ENCODE peak calls at places on chromosomes 4 and X, in ten cellular contexts. D is OCI-LY7; J is nucleus accumbens; I is GDM1; R is activated CD8-positive, alpha-beta T cell treated with anti-CD3 and anti-CD28 coated beads, Interleukin-2, amount 10 ng/mL, durations not matched to agents 7 days and 5 days; T is stimulated activated CD4-positive, alpha-beta T cell treated with anti-CD3 and anti-CD28 coated beads, Interleukin-2, amount 100 ng/mL, for 24 hours; L is amniotic stem cell; F is aorta; W is activated CD4-positive, alpha-beta T cell treated with anti-CD3 and anti-CD28 coated beads, Interleukin-2, amount 10 ng/mL, durations not matched to agents 7 days and 5 days; Y is NB4. U is an unnamed sample.

GRCh38 chr4:159946983-159947645 is 844.2 kb downstream of the RAPGEF2 start:
- DNase-seq in D (peak; percentile 52), J (no peak), I (no peak), R (no peak), T (no peak), L (peak; percentile 23), F (no peak), W (no peak), Y (peak; percentile 59), U (peak; percentile 6)

GRCh38 chrX:123833387-123833786 is 26.5 kb upstream of the XIAP start:
- DNase-seq in D (peak; percentile 65), J (peak; percentile 0), I (peak; percentile 20), R (peak; percentile 70), T (peak; percentile 58), L (no peak), F (no peak), W (peak; percentile 67), Y (peak; percentile 71), U (peak; percentile 14)

GRCh38 chr4:114649908-114650307 is 51.3 kb downstream of the UGT8 start:
- DNase-seq in D (no peak), J (no peak), I (no peak), R (no peak), T (no peak), L (no peak), F (no peak), W (no peak), Y (no peak), U (no peak)

GRCh38 chrX:12210921-12211320 is 72.6 kb downstream of the FRMPD4 start:
- DNase-seq in D (no peak), J (no peak), I (no peak), R (no peak), T (no peak), L (no peak), F (no peak), W (no peak), Y (no peak), U (no peak)

GRCh38 chr4:150212927-150213326 is 134.7 kb downstream of the DCLK2 start:
- DNase-seq in D (peak; percentile 6), J (no peak), I (no peak), R (no peak), T (no peak), L (no peak), F (no peak), W (no peak), Y (no peak), U (no peak)

GRCh38 chr4:10186228-10187214 is 69.9 kb upstream of the WDR1 start:
- DNase-seq in D (no peak), J (no peak), I (no peak), R (no peak), T (no peak), L (no peak), F (no peak), W (no peak), Y (peak; percentile 42), U (no peak)

GRCh38 chr4:99099311-99099710 is 10.7 kb upstream of the ADH5 start:
- DNase-seq in D (no peak), J (no peak), I (no peak), R (no peak), T (no peak), L (no peak), F (no peak), W (no peak), Y (no peak), U (no peak)

GRCh38 chrX:40685352-40685918 is 38.1 kb upstream of the CXorf38 start:
- DNase-seq in D (no peak), J (no peak), I (no peak), R (no peak), T (no peak), L (no peak), F (no peak), W (no peak), Y (no peak), U (no peak)

GRCh38 chrX:28039258-28039657 is 58.0 kb upstream of the DCAF8L1 start:
- DNase-seq in D (no peak), J (no peak), I (no peak), R (no peak), T (no peak), L (no peak), F (no peak), W (no peak), Y (no peak), U (no peak)

GRCh38 chrX:120755066-120755846 is 120.4 kb downstream of the CT47B1 start:
- DNase-seq in D (peak; percentile 84), J (no peak), I (peak; percentile 19), R (peak; percentile 29), T (no peak), L (no peak), F (no peak), W (peak; percentile 27), Y (peak; percentile 68), U (peak; percentile 1)

GRCh38 chrX:106436695-106437094 is 175.1 kb upstream of the RADX start:
- DNase-seq in D (no peak), J (no peak), I (no peak), R (no peak), T (no peak), L (no peak), F (no peak), W (no peak), Y (no peak), U (no peak)

GRCh38 chr4:37641352-37641751 is 44.8 kb downstream of the RELL1 start:
- DNase-seq in D (no peak), J (no peak), I (no peak), R (no peak), T (no peak), L (no peak), F (no peak), W (no peak), Y (no peak), U (no peak)

GRCh38 chrX:149302705-149303104 is 202.4 kb downstream of the IDS start:
- DNase-seq in D (no peak), J (no peak), I (no peak), R (no peak), T (no peak), L (no peak), F (no peak), W (no peak), Y (no peak), U (no peak)

GRCh38 chr4:106746451-106746850 is 289.7 kb downstream of the DKK2 start:
- DNase-seq in D (no peak), J (no peak), I (no peak), R (no peak), T (no peak), L (no peak), F (no peak), W (no peak), Y (peak; percentile 60), U (no peak)

GRCh38 chr4:168550071-168550766 is 53.4 kb downstream of the PALLD start:
- DNase-seq in D (no peak), J (no peak), I (no peak), R (no peak), T (no peak), L (no peak), F (no peak), W (no peak), Y (no peak), U (no peak)

GRCh38 chr4:156251373-156252065 is 297.9 kb upstream of the CTSO start:
- DNase-seq in D (no peak), J (no peak), I (no peak), R (no peak), T (no peak), L (no peak), F (no peak), W (no peak), Y (no peak), U (no peak)

GRCh38 chrX:46255066-46255465 is 290.2 kb downstream of the ZNF674 start:
- DNase-seq in D (no peak), J (no peak), I (no peak), R (no peak), T (no peak), L (no peak), F (no peak), W (no peak), Y (peak; percentile 73), U (no peak)

GRCh38 chrX:42585842-42586621 is 191.9 kb downstream of the PPP1R2C start:
- DNase-seq in D (no peak), J (no peak), I (no peak), R (no peak), T (no peak), L (no peak), F (no peak), W (no peak), Y (no peak), U (no peak)

GRCh38 chrX:110145854-110146253 is 142.9 kb downstream of the TMEM164 start:
- DNase-seq in D (peak; percentile 29), J (no peak), I (peak; percentile 13), R (peak; percentile 28), T (peak; percentile 16), L (peak; percentile 21), F (no peak), W (peak; percentile 9), Y (peak; percentile 47), U (no peak)

GRCh38 chr4:124940387-124940786 is 227.9 kb upstream of the ANKRD50 start:
- DNase-seq in D (no peak), J (no peak), I (no peak), R (no peak), T (no peak), L (peak; percentile 68), F (no peak), W (no peak), Y (no peak), U (no peak)

GRCh38 chrX:134634691-134635090 is 23.6 kb downstream of the PLAC1 start:
- DNase-seq in D (no peak), J (no peak), I (no peak), R (no peak), T (no peak), L (no peak), F (no peak), W (no peak), Y (peak; percentile 43), U (no peak)

GRCh38 chrX:136525738-136526606 is 6.0 kb upstream of the VGLL1 start:
- DNase-seq in D (no peak), J (no peak), I (no peak), R (no peak), T (no peak), L (peak; percentile 54), F (peak; percentile 83), W (no peak), Y (no peak), U (no peak)

GRCh38 chr4:20326977-20327376 is 75.3 kb downstream of the SLIT2 start:
- DNase-seq in D (no peak), J (no peak), I (no peak), R (no peak), T (no peak), L (no peak), F (no peak), W (no peak), Y (no peak), U (no peak)

GRCh38 chr4:146381263-146381872 is 140.4 kb downstream of the SLC10A7 start:
- DNase-seq in D (no peak), J (no peak), I (no peak), R (no peak), T (no peak), L (no peak), F (no peak), W (no peak), Y (peak; percentile 2), U (no peak)

GRCh38 chr4:186079698-186080097 is 10.7 kb downstream of the TLR3 start:
- DNase-seq in D (no peak), J (no peak), I (no peak), R (no peak), T (no peak), L (no peak), F (no peak), W (no peak), Y (no peak), U (no peak)

GRCh38 chrX:38803286-38803608 is 2.0 kb downstream of the MID1IP1 start:
- DNase-seq in D (peak; percentile 45), J (no peak), I (no peak), R (no peak), T (no peak), L (no peak), F (no peak), W (no peak), Y (no peak), U (no peak)

GRCh38 chr4:23766334-23766733 is 123.5 kb downstream of the PPARGC1A start:
- DNase-seq in D (no peak), J (no peak), I (no peak), R (no peak), T (no peak), L (no peak), F (no peak), W (no peak), Y (no peak), U (no peak)

GRCh38 chr4:180578175-180578574 is 1665.0 kb upstream of the TENM3 start:
- DNase-seq in D (no peak), J (no peak), I (no peak), R (no peak), T (no peak), L (no peak), F (no peak), W (no peak), Y (no peak), U (no peak)